ENCODE peak calls at places on chromosome 14, in ten cellular contexts. M is fibroblast of lung, N is astrocyte, H is A549, G is neuronal stem cell, B is HCT116, V is hepatocyte, L is IMR-90, A is PC-9, O is GM23248. F is an unnamed sample.
A peak's percentile ranks its signal among the peaks of the same experiment; 100 is the strongest.

GRCh38 chr14:68234101-68234905 is 414.7 kb downstream of the RAD51B start:
- DNase-seq in M (no peak), N (no peak), H (no peak), G (no peak), B (no peak), V (no peak), L (peak; percentile 55), A (peak; percentile 70), O (no peak), F (no peak)

GRCh38 chr14:74583689-74584434 is 28.2 kb downstream of the LTBP2 start:
- DNase-seq in M (no peak), N (peak; percentile 89), H (peak; percentile 84), G (no peak), B (peak; percentile 69), V (peak; percentile 55), L (peak; percentile 92), A (peak; percentile 96), O (peak; percentile 95), F (no peak)

GRCh38 chr14:54776361-54777001 is 126.1 kb downstream of the GCH1 start:
- DNase-seq in M (peak; percentile 68), N (peak; percentile 90), H (no peak), G (no peak), B (no peak), V (no peak), L (peak; percentile 79), A (no peak), O (peak; percentile 86), F (no peak)

GRCh38 chr14:42715316-42715715 is 1108.6 kb downstream of the LRFN5 start:
- DNase-seq in M (peak; percentile 66), N (peak; percentile 1), H (no peak), G (no peak), B (no peak), V (no peak), L (peak; percentile 50), A (no peak), O (peak; percentile 74), F (no peak)

GRCh38 chr14:94051115-94051514 is 25.0 kb downstream of the OTUB2 start:
- DNase-seq in M (peak; percentile 49), N (peak; percentile 44), H (no peak), G (no peak), B (no peak), V (peak; percentile 53), L (peak; percentile 42), A (no peak), O (peak; percentile 49), F (no peak)

GRCh38 chr14:76232782-76233181 is 81.1 kb downstream of the GPATCH2L start:
- DNase-seq in M (no peak), N (no peak), H (no peak), G (no peak), B (no peak), V (no peak), L (no peak), A (no peak), O (no peak), F (no peak)

GRCh38 chr14:23910081-23910875 is 43.3 kb upstream of the DHRS4 start:
- DNase-seq in M (peak; percentile 53), N (peak; percentile 9), H (peak; percentile 69), G (peak; percentile 48), B (peak; percentile 38), V (peak; percentile 68), L (peak; percentile 48), A (no peak), O (peak; percentile 78), F (no peak)

GRCh38 chr14:93369393-93370266 is 22.6 kb downstream of the COX8C start:
- DNase-seq in M (no peak), N (no peak), H (no peak), G (no peak), B (no peak), V (no peak), L (no peak), A (no peak), O (no peak), F (peak; percentile 45)

GRCh38 chr14:32692441-32692840 is 246.2 kb upstream of the NPAS3 start:
- DNase-seq in M (no peak), N (peak; percentile 46), H (no peak), G (no peak), B (no peak), V (no peak), L (no peak), A (no peak), O (no peak), F (no peak)

GRCh38 chr14:36659822-36660735 is 1.6 kb upstream of the PAX9 start:
- DNase-seq in M (no peak), N (no peak), H (no peak), G (no peak), B (no peak), V (no peak), L (no peak), A (no peak), O (no peak), F (no peak)

GRCh38 chr14:36660736-36661505 is 739 bp upstream of the PAX9 start:
- DNase-seq in M (no peak), N (no peak), H (no peak), G (no peak), B (no peak), V (no peak), L (no peak), A (no peak), O (no peak), F (peak; percentile 35)

GRCh38 chr14:36662543-36663403 is 1.1 kb downstream of the PAX9 start:
- DNase-seq in M (no peak), N (no peak), H (peak; percentile 31), G (no peak), B (no peak), V (no peak), L (no peak), A (no peak), O (peak; percentile 68), F (no peak)

GRCh38 chr14:36662258-36662542 is 540 bp downstream of the PAX9 start:
- DNase-seq in M (no peak), N (no peak), H (no peak), G (no peak), B (no peak), V (no peak), L (no peak), A (no peak), O (no peak), F (no peak)

GRCh38 chr14:36661506-36662257 is at the start of gene PAX9:
- DNase-seq in M (peak; percentile 42), N (peak; percentile 44), H (peak; percentile 88), G (peak; percentile 91), B (peak; percentile 81), V (peak; percentile 91), L (peak; percentile 41), A (peak; percentile 75), O (peak; percentile 90), F (peak; percentile 82)
- H3K4me2 ChIP-seq in M (peak within 1 kb of the TSS; percentile 59), N (peak within 1 kb of the TSS; percentile 85), H (peak within 1 kb of the TSS; percentile 95), G (peak within 1 kb of the TSS; percentile 74), B (peak within 1 kb of the TSS; percentile 73), V (peak within 1 kb of the TSS; percentile 91), L (peak within 1 kb of the TSS; percentile 84), A (peak within 1 kb of the TSS; percentile 95), O (peak within 1 kb of the TSS; percentile 69), F (peak within 1 kb of the TSS; percentile 72)

GRCh38 chr14:56217380-56218045 is 99.3 kb downstream of the PELI2 start:
- DNase-seq in M (no peak), N (no peak), H (no peak), G (no peak), B (no peak), V (no peak), L (no peak), A (no peak), O (no peak), F (no peak)
- H3K4me2 ChIP-seq in M (no peak overlapping the region), N (peak overlapping the region; percentile 32), H (no peak overlapping the region), G (no peak overlapping the region), B (no peak overlapping the region), V (no peak overlapping the region), L (no peak overlapping the region), A (no peak overlapping the region), O (no peak overlapping the region), F (no peak overlapping the region)

GRCh38 chr14:21539154-21539940 is 13.2 kb upstream of the SALL2 start:
- DNase-seq in M (no peak), N (no peak), H (no peak), G (peak; percentile 90), B (no peak), V (no peak), L (no peak), A (no peak), O (no peak), F (no peak)

GRCh38 chr14:21541413-21542074 is 15.4 kb upstream of the SALL2 start:
- DNase-seq in M (no peak), N (no peak), H (no peak), G (no peak), B (no peak), V (no peak), L (no peak), A (no peak), O (no peak), F (no peak)

DNA sequence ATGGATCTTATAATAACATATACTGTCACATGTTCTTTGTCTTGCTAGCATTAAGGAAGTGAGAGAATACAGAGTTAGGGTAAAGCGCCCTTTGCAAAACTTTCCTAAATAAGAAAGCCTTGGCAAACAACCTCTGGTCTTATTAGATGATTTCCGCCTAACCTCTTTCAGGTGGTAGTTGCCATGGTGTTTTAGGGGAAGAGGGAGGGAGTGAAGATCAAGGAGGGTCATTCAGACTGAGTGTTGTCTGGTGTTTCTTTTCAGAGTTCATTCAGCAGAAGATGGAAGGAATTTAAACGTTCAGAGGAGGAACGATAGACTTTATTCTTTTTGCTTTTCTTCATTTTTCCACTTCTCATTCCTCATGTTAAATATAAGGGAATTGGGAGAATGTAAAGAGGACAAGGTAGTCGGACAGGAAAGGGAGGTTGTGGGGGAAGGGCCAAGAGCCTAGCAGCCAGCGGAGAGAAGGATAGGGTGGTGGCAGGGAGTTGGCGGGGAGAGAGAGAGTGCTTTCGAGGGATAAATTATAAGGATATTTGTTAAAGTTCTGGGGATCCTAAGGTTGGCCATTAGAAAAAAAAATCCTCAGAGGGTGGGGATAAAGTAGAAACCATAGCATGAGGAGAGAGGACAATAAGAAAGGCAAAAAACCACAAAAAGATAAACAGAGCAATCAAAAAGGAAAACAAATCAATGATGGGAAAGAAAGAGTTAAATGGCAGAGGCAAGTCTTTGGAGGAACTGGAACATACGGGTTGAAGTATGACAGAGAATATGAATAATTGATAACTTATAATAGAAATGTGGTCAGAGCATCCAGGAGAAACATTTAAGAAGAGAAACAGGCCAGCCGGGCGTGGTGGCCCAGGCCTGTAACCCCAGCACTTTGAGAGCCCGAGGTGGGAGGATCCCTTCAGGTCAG is 17.5 kb upstream of the SALL2 start:
- DNase-seq in M (no peak), N (no peak), H (no peak), G (no peak), B (no peak), V (no peak), L (no peak), A (no peak), O (no peak), F (no peak)
- H3K4me2 ChIP-seq in M (no peak overlapping the region), N (no peak overlapping the region), H (no peak overlapping the region), G (peak overlapping the region; percentile 45), B (no peak overlapping the region), V (no peak overlapping the region), L (no peak overlapping the region), A (no peak overlapping the region), O (no peak overlapping the region), F (no peak overlapping the region)

DNA sequence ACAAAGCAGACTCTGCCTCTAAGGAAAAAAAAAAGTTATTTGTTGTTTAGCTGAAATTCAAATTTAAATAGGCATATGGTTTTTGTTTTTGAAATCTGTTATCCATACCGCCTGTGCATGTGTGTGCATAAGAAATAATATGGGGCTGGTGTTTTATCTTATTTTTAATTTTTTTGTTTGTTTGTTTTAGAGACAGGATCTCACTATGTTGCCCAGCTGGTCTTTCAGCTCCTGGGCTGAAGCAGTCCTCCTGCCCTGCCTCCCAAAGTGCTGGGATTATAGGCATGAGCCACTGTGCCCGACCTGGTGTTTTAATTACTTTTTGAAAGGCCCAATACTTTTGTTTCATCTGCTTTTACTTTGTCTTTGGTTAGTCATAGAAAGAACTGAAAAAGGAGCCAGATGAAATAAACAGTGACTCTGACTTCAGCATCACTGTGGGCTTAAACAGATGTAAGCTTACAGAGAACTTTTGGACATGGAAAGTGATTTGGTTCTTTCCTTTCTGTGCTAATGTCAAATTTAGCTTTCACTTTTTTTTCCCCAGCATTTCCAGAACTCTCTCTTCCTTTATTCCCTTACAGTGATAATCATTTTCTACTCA is 37.2 kb downstream of the SUPT16H start:
- DNase-seq in M (peak; percentile 43), N (peak; percentile 25), H (no peak), G (no peak), B (no peak), V (no peak), L (peak; percentile 82), A (no peak), O (peak; percentile 71), F (no peak)
- H3K4me2 ChIP-seq in M (no peak overlapping the region), N (no peak overlapping the region), H (no peak overlapping the region), G (no peak overlapping the region), B (no peak overlapping the region), V (no peak overlapping the region), L (peak overlapping the region; percentile 72), A (no peak overlapping the region), O (peak overlapping the region; percentile 24), F (no peak overlapping the region)

F was measured in MM.1S.